ENCODE peak calls at places on chromosome 21, in five cellular contexts. One of them, this sample, is unnamed.
A peak's percentile ranks its signal among the peaks of the same experiment; 100 is the strongest.

GRCh38 chr21:38438476-38438893 is 59.8 kb downstream of the ERG start:
- DNase-seq in NCI-H2081: no peak
- DNase-seq in IMR-90: peak; percentile 71
- DNase-seq in sciatic nerve: peak; percentile 82
- DNase-seq in stomach: no peak
- DNase-seq in this sample: no peak

GRCh38 chr21:42463861-42464515 is 32.0 kb downstream of the RSPH1 start:
- DNase-seq in sciatic nerve: peak; percentile 56
- DNase-seq in stomach: peak; percentile 73
- DNase-seq in IMR-90: peak; percentile 68
- DNase-seq in NCI-H2081: peak; percentile 68
- DNase-seq in this sample: peak; percentile 48

GRCh38 chr21:27564684-27565280 is 597.9 kb upstream of the ADAMTS5 start:
- DNase-seq in stomach: peak; percentile 40
- DNase-seq in sciatic nerve: peak; percentile 62
- DNase-seq in IMR-90: peak; percentile 70
- DNase-seq in NCI-H2081: peak; percentile 19
- DNase-seq in this sample: no peak

GRCh38 chr21:42425603-42425985 is 21.9 kb downstream of the UBASH3A start:
- DNase-seq in IMR-90: no peak
- DNase-seq in NCI-H2081: no peak
- DNase-seq in sciatic nerve: no peak
- DNase-seq in stomach: no peak
- DNase-seq in this sample: no peak

GRCh38 chr21:32771134-32771523 is 426 bp downstream of the PAXBP1 start:
- DNase-seq in stomach: peak; percentile 58
- DNase-seq in NCI-H2081: peak; percentile 30
- DNase-seq in sciatic nerve: peak; percentile 73
- DNase-seq in IMR-90: peak; percentile 56
- DNase-seq in this sample: peak; percentile 48

GRCh38 chr21:33976082-33976979 is 60.7 kb upstream of the ATP5PO start:
- DNase-seq in sciatic nerve: no peak
- DNase-seq in IMR-90: peak; percentile 94
- DNase-seq in stomach: no peak
- DNase-seq in NCI-H2081: no peak
- DNase-seq in this sample: no peak

GRCh38 chr21:45580181-45580575 is 37.9 kb upstream of the SLC19A1 start:
- DNase-seq in IMR-90: no peak
- DNase-seq in sciatic nerve: no peak
- DNase-seq in stomach: peak; percentile 16
- DNase-seq in NCI-H2081: no peak
- DNase-seq in this sample: no peak

GRCh38 chr21:33655591-33656221 is 13.4 kb downstream of the ITSN1 start:
- DNase-seq in NCI-H2081: no peak
- DNase-seq in sciatic nerve: no peak
- DNase-seq in IMR-90: peak; percentile 97
- DNase-seq in stomach: no peak
- DNase-seq in this sample: no peak

GRCh38 chr21:45126085-45126687 is 51.8 kb downstream of the ADARB1 start:
- DNase-seq in stomach: no peak
- DNase-seq in NCI-H2081: no peak
- DNase-seq in IMR-90: no peak
- DNase-seq in sciatic nerve: no peak
- DNase-seq in this sample: no peak

This sample was measured in left colon.